ENCODE peak calls at places on chromosomes 16 and 17, in five cellular contexts. One of them, this sample, is unnamed.

GRCh38 chr17:73340093-73340596 is 28.3 kb upstream of the CDC42EP4 start:
- DNase-seq in fibroblast of lung: peak
- DNase-seq in AG10803: peak
- DNase-seq in adrenal gland: peak
- DNase-seq in gastrocnemius medialis: peak
- DNase-seq in this sample: no peak

GRCh38 chr16:55001931-55002330 is 71.3 kb downstream of the IRX5 start:
- DNase-seq in fibroblast of lung: peak
- DNase-seq in AG10803: peak
- DNase-seq in adrenal gland: no peak
- DNase-seq in gastrocnemius medialis: no peak
- DNase-seq in this sample: no peak

GRCh38 chr16:2970563-2970962 is 1.4 kb downstream of the PAQR4 start:
- DNase-seq in fibroblast of lung: no peak
- DNase-seq in AG10803: no peak
- DNase-seq in adrenal gland: no peak
- DNase-seq in gastrocnemius medialis: no peak
- DNase-seq in this sample: no peak

GRCh38 chr17:72617557-72617956 is 474.9 kb downstream of the SLC39A11 start:
- DNase-seq in fibroblast of lung: no peak
- DNase-seq in AG10803: no peak
- DNase-seq in adrenal gland: no peak
- DNase-seq in gastrocnemius medialis: no peak
- DNase-seq in this sample: no peak

GRCh38 chr17:68544521-68544920 is 32.3 kb downstream of the PRKAR1A start:
- DNase-seq in fibroblast of lung: no peak
- DNase-seq in AG10803: no peak
- DNase-seq in adrenal gland: no peak
- DNase-seq in gastrocnemius medialis: no peak
- DNase-seq in this sample: no peak

GRCh38 chr16:66984902-66985311 is 3.5 kb upstream of the CES4A start:
- DNase-seq in fibroblast of lung: no peak
- DNase-seq in AG10803: no peak
- DNase-seq in adrenal gland: no peak
- DNase-seq in gastrocnemius medialis: no peak
- DNase-seq in this sample: no peak

GRCh38 chr16:60686824-60687223 is 1349.4 kb downstream of the CDH8 start:
- DNase-seq in fibroblast of lung: no peak
- DNase-seq in AG10803: no peak
- DNase-seq in adrenal gland: no peak
- DNase-seq in gastrocnemius medialis: no peak
- DNase-seq in this sample: no peak

GRCh38 chr17:4616456-4616855 is 25.0 kb downstream of the ALOX15 start:
- DNase-seq in fibroblast of lung: no peak
- DNase-seq in AG10803: no peak
- DNase-seq in adrenal gland: no peak
- DNase-seq in gastrocnemius medialis: no peak
- DNase-seq in this sample: no peak

GRCh38 chr16:21646721-21647561 is 5.5 kb downstream of the IGSF6 start:
- DNase-seq in fibroblast of lung: no peak
- DNase-seq in AG10803: no peak
- DNase-seq in adrenal gland: no peak
- DNase-seq in gastrocnemius medialis: no peak
- DNase-seq in this sample: peak

GRCh38 chr16:19168173-19169080 is at the start of gene SYT17:
- DNase-seq in fibroblast of lung: no peak
- DNase-seq in AG10803: no peak
- DNase-seq in adrenal gland: no peak
- DNase-seq in gastrocnemius medialis: no peak
- DNase-seq in this sample: no peak

GRCh38 chr17:76086384-76086783 is 7.4 kb downstream of the ZACN start:
- DNase-seq in fibroblast of lung: no peak
- DNase-seq in AG10803: no peak
- DNase-seq in adrenal gland: no peak
- DNase-seq in gastrocnemius medialis: no peak
- DNase-seq in this sample: no peak

GRCh38 chr17:59652119-59652518 is 32.4 kb downstream of the CLTC start:
- DNase-seq in fibroblast of lung: peak
- DNase-seq in AG10803: peak
- DNase-seq in adrenal gland: no peak
- DNase-seq in gastrocnemius medialis: no peak
- DNase-seq in this sample: no peak

GRCh38 chr16:79099701-79100100 is 500.8 kb downstream of the MAF start:
- DNase-seq in fibroblast of lung: no peak
- DNase-seq in AG10803: no peak
- DNase-seq in adrenal gland: no peak
- DNase-seq in gastrocnemius medialis: no peak
- DNase-seq in this sample: no peak

GRCh38 chr17:77425791-77426641 is 285.2 kb downstream of the SEC14L1 start:
- DNase-seq in fibroblast of lung: peak
- DNase-seq in AG10803: peak
- DNase-seq in adrenal gland: peak
- DNase-seq in gastrocnemius medialis: no peak
- DNase-seq in this sample: peak

GRCh38 chr17:79360196-79360595 is 250.7 kb downstream of the RBFOX3 start:
- DNase-seq in fibroblast of lung: no peak
- DNase-seq in AG10803: no peak
- DNase-seq in adrenal gland: no peak
- DNase-seq in gastrocnemius medialis: no peak
- DNase-seq in this sample: no peak
- TF ChIP-seq CTCF in fibroblast of lung: no peak
- TF ChIP-seq CTCF in AG10803: no peak
- TF ChIP-seq CTCF in adrenal gland: no peak
- TF ChIP-seq CTCF in gastrocnemius medialis: no peak
- TF ChIP-seq CTCF in this sample: no peak

DNA sequence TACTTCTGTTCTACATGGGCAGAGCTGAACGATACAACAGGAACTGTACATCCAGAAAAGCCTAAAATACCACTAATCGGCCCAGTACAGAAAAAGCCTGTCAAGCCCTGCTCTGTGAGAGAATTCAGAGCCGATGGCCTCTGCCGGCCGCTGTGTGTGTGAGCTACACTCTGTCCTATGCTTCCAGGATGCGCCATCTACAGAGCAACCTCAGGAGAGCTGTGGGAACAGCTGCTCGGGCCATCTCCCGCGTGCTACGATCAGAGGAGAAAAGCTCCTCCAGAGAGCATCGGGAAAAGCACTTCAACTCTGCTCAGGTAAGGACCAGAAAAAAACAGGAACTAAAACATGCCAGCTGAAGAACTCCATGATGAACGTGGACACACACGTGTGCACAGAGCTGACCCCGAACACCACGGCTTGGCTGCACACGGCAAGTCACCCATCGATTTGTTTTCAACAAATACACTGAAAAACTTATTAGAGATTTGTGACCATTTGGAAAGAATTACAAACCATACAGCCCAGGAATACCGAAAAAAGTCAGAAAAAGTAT is 115.9 kb downstream of the ANKRD11 start:
- DNase-seq in fibroblast of lung: peak
- DNase-seq in AG10803: no peak
- DNase-seq in adrenal gland: no peak
- DNase-seq in gastrocnemius medialis: no peak
- DNase-seq in this sample: no peak
- TF ChIP-seq CTCF in fibroblast of lung: no peak
- TF ChIP-seq CTCF in AG10803: no peak
- TF ChIP-seq CTCF in adrenal gland: no peak
- TF ChIP-seq CTCF in gastrocnemius medialis: no peak
- TF ChIP-seq CTCF in this sample: no peak

DNA sequence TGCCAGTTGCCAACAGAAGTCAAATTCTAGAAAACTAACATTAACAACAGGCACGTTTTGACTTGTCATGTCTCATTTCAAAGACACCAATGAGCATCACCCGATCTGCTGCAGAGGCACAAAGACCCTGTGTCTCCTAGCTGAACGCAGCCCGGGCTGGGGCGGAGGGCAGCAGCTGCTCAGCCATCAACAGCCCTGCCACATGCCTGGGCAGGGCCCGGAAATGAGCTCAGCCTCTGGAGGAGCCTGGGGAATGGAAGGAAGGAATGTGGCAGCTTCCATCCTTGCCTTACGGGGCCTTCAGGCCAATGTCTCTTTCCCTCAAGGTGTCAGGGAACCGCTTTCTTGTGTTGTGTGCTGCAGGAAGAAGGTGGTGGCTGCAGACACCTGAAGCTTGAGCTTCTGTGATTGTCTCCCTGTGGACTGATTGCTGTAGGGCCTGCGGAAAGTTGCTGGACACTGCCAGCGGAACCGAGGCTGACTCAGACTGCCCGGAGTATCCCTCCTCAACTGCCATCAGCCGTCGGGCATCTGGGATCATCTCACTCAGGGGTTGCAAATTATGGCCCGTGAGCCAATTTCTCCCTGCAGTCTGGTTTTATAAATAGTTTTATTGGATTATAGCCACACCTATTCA is 7.3 kb downstream of the CDH13 start:
- DNase-seq in fibroblast of lung: peak
- DNase-seq in AG10803: peak
- DNase-seq in adrenal gland: no peak
- DNase-seq in gastrocnemius medialis: peak
- DNase-seq in this sample: no peak
- TF ChIP-seq CTCF in fibroblast of lung: no peak
- TF ChIP-seq CTCF in AG10803: no peak
- TF ChIP-seq CTCF in adrenal gland: no peak
- TF ChIP-seq CTCF in gastrocnemius medialis: no peak
- TF ChIP-seq CTCF in this sample: no peak

GRCh38 chr16:81198635-81199034 is 39.9 kb upstream of the BCO1 start:
- DNase-seq in fibroblast of lung: no peak
- DNase-seq in AG10803: no peak
- DNase-seq in adrenal gland: no peak
- DNase-seq in gastrocnemius medialis: no peak
- DNase-seq in this sample: no peak
- TF ChIP-seq CTCF in fibroblast of lung: peak
- TF ChIP-seq CTCF in AG10803: peak
- TF ChIP-seq CTCF in adrenal gland: no peak
- TF ChIP-seq CTCF in gastrocnemius medialis: no peak
- TF ChIP-seq CTCF in this sample: no peak

GRCh38 chr17:67276075-67276474 is 31.1 kb upstream of the HELZ start:
- DNase-seq in fibroblast of lung: no peak
- DNase-seq in AG10803: no peak
- DNase-seq in adrenal gland: no peak
- DNase-seq in gastrocnemius medialis: no peak
- DNase-seq in this sample: no peak

GRCh38 chr17:67273900-67274299 is 28.9 kb upstream of the HELZ start:
- DNase-seq in fibroblast of lung: no peak
- DNase-seq in AG10803: no peak
- DNase-seq in adrenal gland: no peak
- DNase-seq in gastrocnemius medialis: no peak
- DNase-seq in this sample: no peak

GRCh38 chr17:67270411-67270810 is 25.4 kb upstream of the HELZ start:
- DNase-seq in fibroblast of lung: no peak
- DNase-seq in AG10803: no peak
- DNase-seq in adrenal gland: no peak
- DNase-seq in gastrocnemius medialis: no peak
- DNase-seq in this sample: no peak

GRCh38 chr17:67274466-67274865 is 29.5 kb upstream of the HELZ start:
- DNase-seq in fibroblast of lung: no peak
- DNase-seq in AG10803: no peak
- DNase-seq in adrenal gland: no peak
- DNase-seq in gastrocnemius medialis: no peak
- DNase-seq in this sample: no peak

GRCh38 chr17:67272312-67273050 is 27.5 kb upstream of the HELZ start:
- DNase-seq in fibroblast of lung: peak
- DNase-seq in AG10803: no peak
- DNase-seq in adrenal gland: no peak
- DNase-seq in gastrocnemius medialis: no peak
- DNase-seq in this sample: no peak
- TF ChIP-seq CTCF in fibroblast of lung: peak
- TF ChIP-seq CTCF in AG10803: peak
- TF ChIP-seq CTCF in adrenal gland: no peak
- TF ChIP-seq CTCF in gastrocnemius medialis: no peak
- TF ChIP-seq CTCF in this sample: peak

DNA sequence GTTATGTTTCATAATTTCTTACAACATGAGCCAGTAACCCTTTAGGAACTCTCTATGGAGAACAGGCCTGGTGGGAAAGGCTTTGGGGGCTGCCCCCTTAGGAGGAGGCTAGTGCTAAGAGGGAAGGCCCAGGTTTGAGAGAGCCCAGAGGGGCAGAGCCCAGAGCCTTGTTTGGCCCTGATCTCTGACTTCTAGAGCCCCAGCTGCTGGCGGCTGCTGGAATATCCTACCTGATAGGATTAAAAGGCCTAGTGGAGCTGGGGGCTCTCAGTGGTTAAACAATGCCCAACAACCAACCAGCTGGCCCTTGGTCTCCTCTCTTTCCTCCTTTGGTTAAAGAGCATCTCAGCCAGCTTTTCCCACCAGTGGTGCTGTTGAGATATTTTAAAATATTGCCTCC is 54.1 kb downstream of the IGF2BP1 start:
- DNase-seq in fibroblast of lung: no peak
- DNase-seq in AG10803: no peak
- DNase-seq in adrenal gland: no peak
- DNase-seq in gastrocnemius medialis: no peak
- DNase-seq in this sample: no peak
- TF ChIP-seq CTCF in fibroblast of lung: no peak
- TF ChIP-seq CTCF in AG10803: no peak
- TF ChIP-seq CTCF in adrenal gland: no peak
- TF ChIP-seq CTCF in gastrocnemius medialis: no peak
- TF ChIP-seq CTCF in this sample: no peak

DNA sequence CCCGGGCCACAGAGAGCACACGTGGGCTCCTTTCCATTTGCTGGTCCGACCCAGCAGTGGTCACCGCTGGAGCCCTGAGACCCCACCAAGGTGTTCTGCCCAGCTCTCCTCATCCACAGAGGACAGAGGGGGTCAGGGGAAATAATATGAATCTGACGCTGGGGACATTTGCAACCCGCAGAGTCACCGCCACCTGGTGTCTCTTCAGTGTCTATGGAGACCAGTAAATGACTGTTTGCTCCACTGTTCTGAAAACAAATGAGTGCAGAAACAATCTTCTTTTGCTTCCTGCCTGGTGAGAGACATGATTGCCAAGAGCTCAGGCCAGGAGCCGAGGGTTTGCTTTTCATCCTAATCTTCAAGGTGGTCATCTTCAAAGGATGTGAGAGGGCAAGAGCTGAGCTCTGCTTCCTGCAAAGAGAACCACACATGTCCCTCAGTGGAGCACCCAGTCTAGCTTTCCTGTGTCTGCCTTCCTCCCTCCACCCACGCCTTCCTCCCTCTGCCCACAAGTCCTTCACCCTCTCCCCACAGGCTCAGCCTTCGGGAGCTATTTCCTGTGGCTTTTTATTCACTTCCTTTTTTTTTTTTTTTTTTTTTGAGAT is 14.7 kb upstream of the KLHDC4 start:
- DNase-seq in fibroblast of lung: peak
- DNase-seq in AG10803: peak
- DNase-seq in adrenal gland: peak
- DNase-seq in gastrocnemius medialis: no peak
- DNase-seq in this sample: no peak
- TF ChIP-seq CTCF in fibroblast of lung: no peak
- TF ChIP-seq CTCF in AG10803: no peak
- TF ChIP-seq CTCF in adrenal gland: no peak
- TF ChIP-seq CTCF in gastrocnemius medialis: no peak
- TF ChIP-seq CTCF in this sample: no peak

DNA sequence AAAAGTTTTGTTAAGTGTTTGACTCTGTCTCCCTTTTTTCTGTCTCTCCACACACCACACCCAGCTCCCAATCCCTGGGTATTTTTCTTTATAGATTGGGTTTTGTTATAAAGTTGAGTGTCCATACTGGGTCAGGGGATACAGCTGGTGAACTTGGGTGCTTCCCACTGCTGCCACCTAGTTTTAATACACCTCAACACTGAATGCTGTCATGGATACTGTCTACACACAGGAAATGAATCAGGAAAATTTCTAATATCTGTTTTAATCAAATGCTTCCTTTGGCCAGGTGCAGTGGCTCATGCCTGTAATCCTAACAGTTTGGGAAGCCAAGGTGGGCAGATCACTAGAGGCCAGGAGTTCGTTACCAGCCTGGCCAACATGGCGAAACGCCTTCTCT is 5.3 kb upstream of the TAOK1 start:
- DNase-seq in fibroblast of lung: no peak
- DNase-seq in AG10803: no peak
- DNase-seq in adrenal gland: no peak
- DNase-seq in gastrocnemius medialis: no peak
- DNase-seq in this sample: no peak
- TF ChIP-seq CTCF in fibroblast of lung: no peak
- TF ChIP-seq CTCF in AG10803: no peak
- TF ChIP-seq CTCF in adrenal gland: no peak
- TF ChIP-seq CTCF in gastrocnemius medialis: no peak
- TF ChIP-seq CTCF in this sample: no peak